ENCODE peak calls at places on chromosomes 1 and 21, in six cellular contexts. I, Q, F, V, A and J are unnamed samples.

GRCh38 chr1:245153645-245154428 is 948 bp upstream of the KIF26B start:
- DNase-seq in A (no peak), F (no peak), Q (no peak), I (peak; percentile 7), V (peak; percentile 5), J (no peak)

GRCh38 chr1:108901106-108901505 is 24.3 kb downstream of the GPSM2 start:
- DNase-seq in A (no peak), F (no peak), V (peak; percentile 35), Q (no peak), I (no peak), J (no peak)

GRCh38 chr1:198880818-198881597 is 242.2 kb downstream of the PTPRC start:
- DNase-seq in A (peak; percentile 67), F (no peak), I (no peak), V (peak; percentile 87), Q (peak; percentile 85), J (no peak)

GRCh38 chr21:21751286-21751685 is 753.1 kb downstream of the NCAM2 start:
- DNase-seq in Q (no peak), I (no peak), V (no peak), A (no peak), F (no peak), J (no peak)

GRCh38 chr1:228464487-228464983 is 22.6 kb upstream of the RNF187 start:
- DNase-seq in I (peak; percentile 90), V (peak; percentile 88), Q (peak; percentile 42), F (peak; percentile 55), A (peak; percentile 38), J (peak; percentile 75)

GRCh38 chr1:172699111-172699510 is 40.2 kb downstream of the FASLG start:
- DNase-seq in Q (no peak), I (no peak), A (peak; percentile 22), V (peak; percentile 35), F (no peak), J (peak; percentile 60)

GRCh38 chr1:23246274-23246673 is 29.0 kb upstream of the HTR1D start:
- DNase-seq in F (no peak), V (no peak), A (no peak), Q (no peak), I (no peak), J (no peak)

GRCh38 chr1:18948048-18948912 is 8.2 kb downstream of the IFFO2 start:
- DNase-seq in F (no peak), I (no peak), A (no peak), V (no peak), Q (no peak), J (peak; percentile 76)

GRCh38 chr1:8540266-8540926 is 222.5 kb downstream of the SLC45A1 start:
- DNase-seq in Q (no peak), A (no peak), V (peak; percentile 57), I (no peak), F (no peak), J (no peak)

GRCh38 chr1:93878501-93878888 is 511 bp downstream of the DNTTIP2 start:
- DNase-seq in V (peak; percentile 28), F (peak; percentile 45), I (no peak), Q (no peak), A (peak; percentile 5), J (peak; percentile 48)

GRCh38 chr1:180040034-180040433 is 85.4 kb downstream of the CEP350 start:
- DNase-seq in V (peak; percentile 12), A (no peak), I (no peak), F (no peak), Q (peak; percentile 65), J (no peak)

GRCh38 chr1:112911506-112911905 is 44.5 kb downstream of the SLC16A1 start:
- DNase-seq in V (no peak), A (no peak), Q (no peak), F (no peak), I (no peak), J (no peak)